ENCODE peak calls at places on chromosomes 12 and 14, in seven cellular contexts. H, M, X, B, T, E and D are unnamed samples. For H3K4me1, the result is how much of the 10 kb centered on the place peaks cover.

GRCh38 chr14:94313991-94314655 is 9.0 kb downstream of the SERPINA6 start:
- DNase-seq in H (no peak), E (no peak), M (peak), B (no peak), X (peak), T (no peak), D (no peak)

GRCh38 chr12:91948504-91948903 is 197.1 kb downstream of the BTG1 start:
- DNase-seq in H (peak), B (no peak), T (no peak), E (no peak), X (no peak), M (no peak), D (no peak)

GRCh38 chr12:108696111-108696995 is 35.0 kb downstream of the CORO1C start:
- DNase-seq in M (peak), T (no peak), H (peak), B (no peak), E (no peak), X (peak), D (peak)

GRCh38 chr12:92543872-92544271 is 158.9 kb upstream of the PLEKHG7 start:
- DNase-seq in E (no peak), B (peak), H (no peak), M (no peak), X (no peak), T (no peak), D (no peak)

GRCh38 chr12:67716817-67717216 is 68.3 kb downstream of the DYRK2 start:
- DNase-seq in T (no peak), E (no peak), H (no peak), X (peak), M (no peak), B (no peak), D (no peak)

GRCh38 chr12:11965258-11965910 is 105.4 kb upstream of the BCL2L14 start:
- DNase-seq in B (no peak), X (no peak), T (no peak), E (peak), M (no peak), H (no peak), D (no peak)

GRCh38 chr12:32535260-32535999 is 136.1 kb downstream of the FGD4 start:
- DNase-seq in B (peak), E (peak), H (peak), T (peak), M (peak), X (peak), D (peak)

GRCh38 chr14:36021030-36021422 is 155.5 kb downstream of the PTCSC3 start:
- DNase-seq in B (no peak), H (no peak), X (no peak), M (no peak), T (no peak), E (no peak), D (no peak)

GRCh38 chr12:13573698-13574321 is 377.3 kb downstream of the EMP1 start:
- DNase-seq in B (no peak), E (no peak), H (no peak), T (peak), X (peak), M (no peak), D (no peak)

GRCh38 chr12:98549371-98550110 is 34.2 kb downstream of the TMPO start:
- DNase-seq in H (no peak), E (no peak), X (no peak), T (no peak), M (no peak), B (no peak), D (no peak)

GRCh38 chr12:57477710-57478681 is 1.7 kb downstream of the ARHGAP9 start:
- DNase-seq in M (no peak), B (peak), H (peak), T (no peak), E (peak), X (peak), D (no peak)

GRCh38 chr12:14988035-14988434 is 15.2 kb downstream of the PDE6H start:
- DNase-seq in B (no peak), H (no peak), X (peak), M (no peak), E (no peak), T (no peak), D (no peak)

GRCh38 chr12:26373606-26374495 is 178.5 kb downstream of the SSPN start:
- DNase-seq in M (no peak), E (no peak), B (no peak), X (peak), H (no peak), T (no peak), D (no peak)

GRCh38 chr12:6627598-6627997 is 8.2 kb downstream of the LPAR5 start:
- DNase-seq in H (peak), E (peak), B (no peak), X (no peak), T (no peak), M (no peak), D (no peak)

GRCh38 chr14:21106191-21106505 is 5.3 kb downstream of the TMEM253 start:
- DNase-seq in E (no peak), T (peak), X (no peak), B (no peak), H (no peak), M (no peak), D (no peak)

GRCh38 chr14:53391156-53391555 is 238.0 kb upstream of the DDHD1 start:
- DNase-seq in E (no peak), M (no peak), T (no peak), B (no peak), X (peak), H (no peak), D (peak)

GRCh38 chr14:104692261-104692938 is 3.0 kb downstream of the INF2 start:
- DNase-seq in B (no peak), X (no peak), T (no peak), H (no peak), E (no peak), M (no peak), D (no peak)

GRCh38 chr14:26905219-26905618 is 307.4 kb upstream of the NOVA1 start:
- DNase-seq in M (no peak), B (no peak), H (no peak), E (no peak), X (no peak), T (no peak), D (no peak)
- TF ChIP-seq CTCF in M (no peak), B (no peak), H (no peak), E (peak), X (no peak), T (peak), D (no peak)

DNA sequence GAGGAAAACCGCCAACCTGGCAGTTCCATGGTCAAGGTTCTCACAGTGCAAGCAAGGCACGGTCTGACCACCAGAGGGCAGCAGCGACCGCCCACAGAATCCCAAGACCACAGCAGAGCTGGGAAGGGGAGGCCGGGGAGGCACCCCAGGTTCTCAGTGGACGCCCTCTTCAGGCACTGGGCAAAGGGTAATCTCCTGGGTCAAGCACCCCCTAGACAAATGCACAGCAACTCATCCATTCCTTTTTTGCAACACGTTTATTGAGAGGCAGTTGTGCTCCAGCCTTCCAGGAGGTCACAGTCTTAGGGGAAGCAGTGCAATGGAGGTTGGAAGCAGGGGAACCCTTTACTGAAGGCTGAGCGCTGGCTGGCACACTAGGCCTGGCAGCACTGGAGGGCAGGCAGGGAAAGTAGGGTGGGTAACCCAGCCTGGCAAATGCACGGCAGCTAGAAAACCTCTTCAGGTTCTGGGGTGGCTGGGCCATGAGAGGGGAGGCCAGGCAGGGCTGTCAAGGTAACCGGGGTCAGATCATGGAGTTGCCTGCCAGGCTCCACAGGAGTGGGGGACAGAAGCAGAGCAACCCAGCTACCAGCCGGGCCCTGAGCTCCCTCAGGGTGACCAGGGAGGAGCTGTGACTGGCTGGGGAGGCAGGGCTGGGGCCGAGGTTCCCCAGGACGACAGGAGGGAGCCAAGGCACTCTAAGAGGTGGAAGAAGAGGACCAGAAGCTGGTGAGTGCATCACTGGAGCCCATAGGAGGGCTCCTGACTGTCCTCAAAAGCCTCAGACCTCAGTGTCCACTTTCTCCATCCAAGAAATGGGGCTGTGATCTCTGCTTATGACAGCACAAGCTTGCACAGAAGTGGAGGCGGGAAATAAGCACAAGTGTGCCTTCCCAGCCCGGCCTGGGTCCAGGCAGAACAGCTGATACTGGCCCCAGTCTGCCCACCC is 1.8 kb upstream of the RHOF start:
- DNase-seq in T (peak), X (peak), B (peak), H (peak), E (peak), M (peak), D (peak)
- H3K4me1 ChIP-seq in T (half or more), X (under half), B (half or more), H (half or more), E (under half), M (half or more), D (under half)

DNA sequence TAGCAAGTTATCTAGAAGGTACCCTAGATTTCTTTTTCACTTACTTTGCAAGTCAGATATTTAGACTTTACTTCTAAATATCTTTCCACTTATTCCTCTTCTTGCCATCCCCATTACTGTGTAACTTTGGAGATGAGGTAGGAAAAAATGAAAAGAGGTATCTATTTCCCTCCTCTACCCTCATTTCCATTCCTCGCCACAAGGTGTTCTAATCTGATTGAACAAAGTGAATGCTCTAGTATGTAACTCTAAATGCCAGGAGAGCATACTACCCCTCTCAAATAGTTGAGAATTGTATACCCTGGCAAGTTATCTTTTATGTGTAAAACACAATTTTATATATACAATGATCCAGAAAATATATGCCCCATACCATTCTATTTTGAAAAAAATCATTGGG is 1.7 kb upstream of the LDHB start:
- DNase-seq in B (no peak), H (no peak), M (no peak), E (no peak), T (peak), X (no peak), D (no peak)
- TF ChIP-seq CTCF in B (no peak), H (no peak), M (no peak), E (peak), T (no peak), X (no peak), D (no peak)

GRCh38 chr12:46258129-46258528 is 10.7 kb downstream of the SLC38A1 start:
- DNase-seq in T (no peak), H (no peak), E (no peak), X (no peak), M (no peak), B (no peak), D (no peak)

GRCh38 chr12:46260153-46260912 is 8.5 kb downstream of the SLC38A1 start:
- DNase-seq in B (no peak), X (peak), H (no peak), E (no peak), T (no peak), M (no peak), D (no peak)

GRCh38 chr12:46260913-46261476 is 7.8 kb downstream of the SLC38A1 start:
- DNase-seq in H (no peak), M (no peak), X (no peak), T (no peak), B (no peak), E (no peak), D (no peak)

GRCh38 chr12:46259071-46259470 is 9.8 kb downstream of the SLC38A1 start:
- DNase-seq in T (no peak), M (no peak), H (no peak), B (no peak), E (no peak), X (no peak), D (no peak)

GRCh38 chr12:46259713-46260112 is 9.1 kb downstream of the SLC38A1 start:
- DNase-seq in E (no peak), X (no peak), M (no peak), H (no peak), B (no peak), T (no peak), D (no peak)
- H3K4me1 ChIP-seq in E (under half), X (under half), M (under half), H (under half), B (under half), T (half or more), D (under half)

GRCh38 chr14:77991128-77991772 is 178.9 kb upstream of the NRXN3 start:
- DNase-seq in T (peak), H (no peak), X (no peak), E (peak), B (no peak), M (no peak), D (no peak)
- TF ChIP-seq CTCF in T (no peak), H (no peak), X (no peak), E (peak), B (no peak), M (no peak), D (no peak)

DNA sequence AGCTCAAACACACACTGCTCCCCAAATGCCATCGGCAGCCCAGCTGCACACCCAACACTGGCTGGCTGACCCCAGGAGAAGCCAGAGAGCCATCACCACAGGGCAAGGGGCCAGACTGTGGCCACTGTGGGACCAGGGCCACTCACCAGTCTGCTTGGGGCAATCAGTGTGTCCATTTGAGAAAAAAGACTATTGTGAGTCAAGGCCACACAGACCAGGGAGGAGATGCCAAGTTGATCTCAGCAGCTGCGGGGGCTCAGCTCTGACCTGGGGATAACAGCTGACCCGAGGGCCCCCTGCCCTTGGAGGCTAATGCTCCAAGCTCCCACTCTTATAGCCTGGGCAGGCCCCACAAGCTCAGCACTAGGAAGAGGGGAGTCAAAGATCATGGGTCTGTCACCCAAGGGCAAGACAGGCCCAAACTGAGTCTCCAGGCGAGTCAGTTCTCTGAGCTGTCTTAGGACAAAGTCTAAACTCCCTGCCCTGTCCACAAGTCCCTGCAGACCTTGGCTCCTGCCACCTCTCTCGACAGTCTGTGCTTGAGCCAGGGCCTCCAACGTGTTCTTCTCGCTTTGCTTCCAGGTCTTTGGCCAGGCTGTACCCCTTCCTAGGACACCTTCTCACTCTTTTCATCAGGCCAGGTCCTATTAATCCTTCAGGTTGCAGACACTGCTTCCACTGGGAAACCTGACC is 30.1 kb upstream of the PNMA1 start:
- DNase-seq in H (no peak), B (no peak), T (no peak), E (no peak), X (no peak), M (no peak), D (no peak)
- H3K4me1 ChIP-seq in H (half or more), B (half or more), T (half or more), E (under half), X (half or more), M (half or more), D (half or more)

DNA sequence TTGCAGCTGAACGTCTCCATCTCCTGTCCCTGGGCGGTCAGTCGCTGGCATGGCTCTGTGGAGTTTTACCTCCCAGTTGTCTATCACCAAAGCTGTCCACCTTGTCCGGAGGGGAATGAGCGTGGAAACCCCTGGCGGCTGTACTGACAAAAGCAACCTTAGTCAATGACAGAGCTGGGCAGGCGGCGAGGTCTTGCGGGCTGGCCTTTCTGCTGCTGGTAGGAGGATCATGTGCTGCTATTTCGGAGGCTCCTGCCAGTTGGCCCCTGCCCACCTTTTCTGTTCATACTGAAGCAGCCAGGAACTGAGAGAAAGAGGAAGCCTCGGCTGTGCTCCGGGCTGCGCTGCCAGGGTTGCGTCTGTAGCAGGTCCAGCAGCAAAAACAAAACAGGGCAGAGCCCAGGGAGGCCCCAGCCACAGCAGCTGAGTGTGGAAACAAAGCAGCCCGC is 57.7 kb downstream of the HMGA2 start:
- DNase-seq in E (peak), M (peak), H (peak), X (peak), T (no peak), B (peak), D (peak)
- TF ChIP-seq CTCF in E (peak), M (no peak), H (no peak), X (peak), T (no peak), B (no peak), D (peak)

GRCh38 chr12:53971686-53972085 is 1.2 kb upstream of the HOXC11 start:
- DNase-seq in X (no peak), T (no peak), H (no peak), E (no peak), B (no peak), M (no peak), D (no peak)

GRCh38 chr12:53972722-53973092 is 219 bp upstream of the HOXC11 start:
- DNase-seq in M (no peak), T (no peak), X (no peak), B (no peak), H (no peak), E (no peak), D (no peak)

GRCh38 chr12:53974084-53975018 is at the start of gene HOTAIR:
- DNase-seq in B (no peak), X (no peak), M (no peak), T (peak), H (no peak), E (peak), D (no peak)

GRCh38 chr12:53972152-53972702 is 699 bp upstream of the HOXC11 start:
- DNase-seq in X (no peak), H (no peak), B (no peak), T (no peak), E (no peak), M (no peak), D (no peak)

GRCh38 chr12:53973093-53974042 is at the start of gene HOXC11:
- DNase-seq in T (peak), X (no peak), H (no peak), E (peak), B (no peak), M (no peak), D (no peak)
- H3K4me1 ChIP-seq in T (under half), X (under half), H (under half), E (under half), B (under half), M (under half), D (under half)

DNA sequence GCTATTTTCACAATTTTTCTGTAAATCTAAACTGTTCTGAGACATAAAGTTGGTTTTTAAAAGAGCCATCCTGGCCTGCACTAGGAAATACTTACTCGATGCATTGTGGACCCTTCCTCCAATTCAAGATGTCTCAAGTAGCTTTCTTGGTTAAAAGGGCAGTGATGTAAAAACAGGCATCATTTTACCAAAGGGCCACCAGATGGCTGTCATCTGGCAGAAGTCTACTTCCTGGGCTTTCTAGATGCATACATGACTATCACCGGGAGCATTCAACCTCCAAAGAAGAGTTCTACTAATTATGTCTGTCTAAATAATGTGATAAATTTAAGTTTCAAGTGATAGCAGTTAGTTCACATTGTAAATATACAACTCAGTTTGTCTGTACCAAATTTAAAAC is 96.8 kb upstream of the FRMD6 start:
- DNase-seq in E (no peak), X (peak), T (peak), M (no peak), B (no peak), H (no peak), D (no peak)
- TF ChIP-seq CTCF in E (peak), X (peak), T (peak), M (no peak), B (no peak), H (no peak), D (no peak)